ENCODE peak calls at places on chromosomes 2 and 18, in ten cellular contexts. C is stimulated activated CD4-positive, alpha-beta T cell treated with anti-CD3 and anti-CD28 coated beads, Interleukin-4, amount 100 ng/mL, for 24 hours; Y is H7; P is fibroblast of pulmonary artery; Q is nephron progenitor cell; N is T-cell; U is CD4-positive, alpha-beta memory T cell; L is HCEC 1CT; E is foreskin fibroblast; V is HS-27A. D is an unnamed sample.

GRCh38 chr2:23023722-23024121 is 361.3 kb upstream of the KLHL29 start:
- DNase-seq in C (no peak), Y (no peak), P (no peak), Q (no peak), N (no peak), U (no peak), L (no peak), E (no peak), V (no peak), D (no peak)

GRCh38 chr2:238238766-238239551 is 879 bp downstream of the HES6 start:
- DNase-seq in C (peak), Y (peak), P (no peak), Q (peak), N (peak), U (peak), L (no peak), E (no peak), V (no peak), D (peak)

GRCh38 chr2:171141320-171141719 is 19.4 kb downstream of the TLK1 start:
- DNase-seq in C (no peak), Y (no peak), P (no peak), Q (no peak), N (no peak), U (no peak), L (no peak), E (no peak), V (no peak), D (no peak)

GRCh38 chr2:144326845-144327244 is 193.1 kb downstream of the ZEB2 start:
- DNase-seq in C (no peak), Y (no peak), P (no peak), Q (no peak), N (no peak), U (no peak), L (no peak), E (no peak), V (no peak), D (no peak)

GRCh38 chr2:46246790-46247189 is 50.4 kb upstream of the EPAS1 start:
- DNase-seq in C (no peak), Y (no peak), P (no peak), Q (no peak), N (no peak), U (no peak), L (no peak), E (no peak), V (no peak), D (no peak)

GRCh38 chr18:10035306-10035991 is 121.6 kb downstream of the VAPA start:
- DNase-seq in C (no peak), Y (peak), P (no peak), Q (no peak), N (no peak), U (no peak), L (no peak), E (no peak), V (no peak), D (no peak)

GRCh38 chr2:240717681-240718581 is 26.3 kb downstream of the AQP12A start:
- DNase-seq in C (no peak), Y (no peak), P (no peak), Q (no peak), N (no peak), U (no peak), L (no peak), E (no peak), V (no peak), D (no peak)

GRCh38 chr2:227293531-227293930 is 31.5 kb upstream of the MFF start:
- DNase-seq in C (no peak), Y (no peak), P (no peak), Q (no peak), N (no peak), U (no peak), L (no peak), E (no peak), V (no peak), D (no peak)

GRCh38 chr2:143219266-143219665 is 90.0 kb downstream of the ARHGAP15 start:
- DNase-seq in C (no peak), Y (no peak), P (no peak), Q (no peak), N (no peak), U (no peak), L (no peak), E (no peak), V (no peak), D (no peak)

GRCh38 chr2:47088371-47089082 is 66.6 kb downstream of the STPG4 start:
- DNase-seq in C (no peak), Y (peak), P (peak), Q (no peak), N (no peak), U (no peak), L (no peak), E (no peak), V (no peak), D (no peak)

GRCh38 chr2:206915136-206915535 is 24.2 kb upstream of the CPO start:
- DNase-seq in C (peak), Y (no peak), P (peak), Q (no peak), N (no peak), U (no peak), L (peak), E (peak), V (peak), D (no peak)

GRCh38 chr2:238821391-238821790 is 26.5 kb upstream of the TWIST2 start:
- DNase-seq in C (no peak), Y (no peak), P (peak), Q (no peak), N (no peak), U (no peak), L (peak), E (peak), V (no peak), D (no peak)

GRCh38 chr2:48417843-48418838 is 111.8 kb upstream of the STON1 start:
- DNase-seq in C (no peak), Y (no peak), P (no peak), Q (no peak), N (no peak), U (no peak), L (no peak), E (no peak), V (no peak), D (no peak)

GRCh38 chr2:176092270-176093144 is at the start of gene HOXD13:
- DNase-seq in C (no peak), Y (peak), P (no peak), Q (peak), N (no peak), U (no peak), L (no peak), E (no peak), V (no peak), D (no peak)

GRCh38 chr2:1591978-1592907 is 152.1 kb downstream of the PXDN start:
- DNase-seq in C (no peak), Y (peak), P (peak), Q (peak), N (no peak), U (no peak), L (peak), E (peak), V (no peak), D (no peak)

GRCh38 chr2:180677200-180677599 is 303.2 kb upstream of the UBE2E3 start:
- DNase-seq in C (no peak), Y (no peak), P (no peak), Q (no peak), N (no peak), U (no peak), L (no peak), E (no peak), V (no peak), D (no peak)

GRCh38 chr18:66334534-66334933 is 269.4 kb downstream of the CDH19 start:
- DNase-seq in C (no peak), Y (no peak), P (no peak), Q (no peak), N (no peak), U (no peak), L (no peak), E (no peak), V (no peak), D (no peak)

GRCh38 chr18:7754258-7754657 is 187.1 kb downstream of the PTPRM start:
- DNase-seq in C (no peak), Y (no peak), P (no peak), Q (no peak), N (no peak), U (no peak), L (no peak), E (no peak), V (no peak), D (no peak)

GRCh38 chr2:165627463-165627862 is 158.0 kb downstream of the CSRNP3 start:
- DNase-seq in C (no peak), Y (no peak), P (peak), Q (no peak), N (no peak), U (no peak), L (peak), E (peak), V (no peak), D (no peak)

GRCh38 chr2:74817333-74817732 is 16.6 kb upstream of the HK2 start:
- DNase-seq in C (no peak), Y (no peak), P (no peak), Q (no peak), N (no peak), U (no peak), L (no peak), E (no peak), V (no peak), D (no peak)

GRCh38 chr2:168247341-168248305 is at the start of gene STK39:
- DNase-seq in C (peak), Y (peak), P (peak), Q (peak), N (peak), U (peak), L (peak), E (peak), V (peak), D (peak)

GRCh38 chr2:151576080-151576479 is 158.2 kb downstream of the NEB start:
- DNase-seq in C (no peak), Y (no peak), P (no peak), Q (no peak), N (no peak), U (no peak), L (no peak), E (no peak), V (no peak), D (no peak)

GRCh38 chr18:46917808-46918600 is 602 bp downstream of the KATNAL2 start:
- DNase-seq in C (no peak), Y (peak), P (peak), Q (peak), N (no peak), U (no peak), L (peak), E (peak), V (no peak), D (peak)

GRCh38 chr2:200765139-200765951 is 46.4 kb upstream of the BZW1 start:
- DNase-seq in C (peak), Y (no peak), P (peak), Q (no peak), N (no peak), U (no peak), L (peak), E (peak), V (peak), D (peak)

GRCh38 chr2:113760400-113760799 is 4.0 kb upstream of the SLC35F5 start:
- DNase-seq in C (no peak), Y (no peak), P (peak), Q (no peak), N (no peak), U (no peak), L (peak), E (peak), V (peak), D (no peak)

GRCh38 chr18:46253498-46253897 is 149.3 kb downstream of the HAUS1 start:
- DNase-seq in C (no peak), Y (no peak), P (peak), Q (no peak), N (no peak), U (no peak), L (peak), E (peak), V (no peak), D (no peak)

GRCh38 chr18:50694147-50694546 is 125.7 kb downstream of the MRO start:
- DNase-seq in C (no peak), Y (no peak), P (no peak), Q (no peak), N (no peak), U (no peak), L (no peak), E (no peak), V (no peak), D (no peak)

GRCh38 chr2:181924336-181924735 is 32.8 kb downstream of the ITPRID2 start:
- DNase-seq in C (no peak), Y (no peak), P (no peak), Q (no peak), N (no peak), U (no peak), L (no peak), E (no peak), V (no peak), D (no peak)

GRCh38 chr2:70641263-70641784 is 87.7 kb upstream of the TGFA start:
- DNase-seq in C (no peak), Y (no peak), P (no peak), Q (no peak), N (no peak), U (no peak), L (no peak), E (no peak), V (no peak), D (no peak)